ENCODE peak calls at places on chromosomes 12 and 14, in five cellular contexts. S is HepG2, X is HCT116, L is K562, D is GM12878. R is an unnamed sample.

GRCh38 chr12:95918194-95918993 is 24.0 kb downstream of the CCDC38 start:
- DNase-seq in S (peak; percentile 71), X (peak; percentile 37), L (peak; percentile 29), D (no peak), R (peak; percentile 70)

GRCh38 chr12:116241157-116241772 is 36.2 kb downstream of the MED13L start:
- DNase-seq in S (no peak), X (no peak), L (no peak), D (no peak), R (no peak)

GRCh38 chr12:3559601-3560294 is 68.7 kb downstream of the PRMT8 start:
- DNase-seq in S (no peak), X (no peak), L (no peak), D (no peak), R (no peak)

GRCh38 chr12:47449797-47450196 is 256.0 kb downstream of the RPAP3 start:
- DNase-seq in S (no peak), X (no peak), L (no peak), D (no peak), R (no peak)

GRCh38 chr12:116861331-116861730 is 19.9 kb downstream of the HRK start:
- DNase-seq in S (no peak), X (no peak), L (peak; percentile 40), D (peak; percentile 43), R (peak; percentile 84)

GRCh38 chr14:93207468-93208308 is 632 bp downstream of the UBR7 start:
- DNase-seq in S (no peak), X (no peak), L (peak; percentile 68), D (no peak), R (peak; percentile 79)

GRCh38 chr14:21258194-21258888 is 10.9 kb downstream of the HNRNPC start:
- DNase-seq in S (no peak), X (no peak), L (no peak), D (no peak), R (no peak)

GRCh38 chr12:108609535-108610335 is 11.9 kb upstream of the TMEM119 start:
- DNase-seq in S (no peak), X (no peak), L (no peak), D (no peak), R (peak; percentile 68)

DNA sequence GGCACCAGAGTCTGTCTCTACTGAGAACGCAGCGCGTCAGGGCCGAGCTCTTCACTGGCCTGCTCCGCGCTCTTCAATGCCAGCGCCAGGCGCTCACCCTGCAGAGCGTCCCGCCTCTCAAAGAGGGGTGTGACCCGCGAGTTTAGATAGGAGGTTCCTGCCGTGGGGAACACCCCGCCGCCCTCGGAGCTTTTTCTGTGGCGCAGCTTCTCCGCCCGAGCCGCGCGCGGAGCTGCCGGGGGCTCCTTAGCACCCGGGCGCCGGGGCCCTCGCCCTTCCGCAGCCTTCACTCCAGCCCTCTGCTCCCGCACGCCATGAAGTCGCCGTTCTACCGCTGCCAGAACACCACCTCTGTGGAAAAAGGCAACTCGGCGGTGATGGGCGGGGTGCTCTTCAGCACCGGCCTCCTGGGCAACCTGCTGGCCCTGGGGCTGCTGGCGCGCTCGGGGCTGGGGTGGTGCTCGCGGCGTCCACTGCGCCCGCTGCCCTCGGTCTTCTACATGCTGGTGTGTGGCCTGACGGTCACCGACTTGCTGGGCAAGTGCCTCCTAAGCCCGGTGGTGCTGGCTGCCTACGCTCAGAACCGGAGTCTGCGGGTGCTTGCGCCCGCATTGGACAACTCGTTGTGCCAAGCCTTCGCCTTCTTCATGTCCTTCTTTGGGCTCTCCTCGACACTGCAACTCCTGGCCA is at the start of gene PTGDR:
- DNase-seq in S (no peak), X (no peak), L (no peak), D (no peak), R (peak; percentile 32)
- TF ChIP-seq ZBTB33 in S (no peak), X (no peak), L (no peak), D (no peak), R (no peak)

GRCh38 chr14:81459912-81460311 is 59.8 kb upstream of the STON2 start:
- DNase-seq in S (no peak), X (no peak), L (no peak), D (no peak), R (no peak)
- TF ChIP-seq ZBTB33 in S (no peak), X (no peak), L (no peak), D (no peak), R (no peak)

GRCh38 chr12:93667672-93668071 is 9.5 kb upstream of the CRADD start:
- DNase-seq in S (no peak), X (no peak), L (no peak), D (no peak), R (no peak)
- TF ChIP-seq ZBTB33 in S (no peak), X (no peak), L (no peak), D (no peak), R (no peak)

DNA sequence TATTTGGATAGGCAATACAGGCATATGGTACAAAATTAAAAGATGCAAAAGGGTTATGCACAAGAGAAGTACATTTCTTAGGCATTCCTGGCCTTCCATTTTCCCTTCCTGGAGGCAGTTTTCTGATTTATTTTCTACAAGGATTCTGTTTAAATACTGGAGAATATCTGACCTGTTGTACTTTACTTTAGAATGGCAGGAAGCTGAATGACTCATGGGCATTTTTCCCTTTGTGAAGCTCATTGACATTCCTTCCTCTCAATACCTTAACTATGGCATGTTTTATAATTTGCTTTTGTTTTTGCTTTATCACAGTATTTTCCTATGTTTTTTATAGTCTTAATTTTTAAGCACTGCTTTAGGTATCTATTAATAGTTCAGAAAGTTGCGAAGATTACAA is 62.7 kb downstream of the RCOR1 start:
- DNase-seq in S (peak; percentile 74), X (no peak), L (no peak), D (no peak), R (no peak)
- TF ChIP-seq ZBTB33 in S (no peak), X (no peak), L (no peak), D (no peak), R (no peak)

R was measured in SK-N-SH.